ENCODE peak calls at places on chromosome 11, in nine cellular contexts. One of them, this sample, is unnamed.

GRCh38 chr11:47172740-47173139 is 3.9 kb downstream of the ARFGAP2 start:
- DNase-seq in ovary: peak; percentile 11
- DNase-seq in HFF-Myc: no peak
- DNase-seq in skeletal muscle cell: no peak
- DNase-seq in lower leg skin: no peak
- DNase-seq in fibroblast of lung: no peak
- DNase-seq in kidney: no peak
- DNase-seq in IMR-90: no peak
- DNase-seq in AG04450: no peak
- DNase-seq in this sample: no peak

GRCh38 chr11:101444164-101444563 is 139.6 kb downstream of the TRPC6 start:
- DNase-seq in ovary: no peak
- DNase-seq in HFF-Myc: no peak
- DNase-seq in skeletal muscle cell: no peak
- DNase-seq in lower leg skin: no peak
- DNase-seq in fibroblast of lung: peak; percentile 17
- DNase-seq in kidney: no peak
- DNase-seq in IMR-90: no peak
- DNase-seq in AG04450: no peak
- DNase-seq in this sample: no peak

GRCh38 chr11:72864692-72865655 is 50.8 kb downstream of the ATG16L2 start:
- DNase-seq in ovary: no peak
- DNase-seq in HFF-Myc: no peak
- DNase-seq in skeletal muscle cell: no peak
- DNase-seq in lower leg skin: no peak
- DNase-seq in fibroblast of lung: peak; percentile 46
- DNase-seq in kidney: no peak
- DNase-seq in IMR-90: peak; percentile 46
- DNase-seq in AG04450: no peak
- DNase-seq in this sample: no peak

GRCh38 chr11:2167141-2168045 is 4.2 kb downstream of the TH start:
- DNase-seq in ovary: no peak
- DNase-seq in HFF-Myc: no peak
- DNase-seq in skeletal muscle cell: no peak
- DNase-seq in lower leg skin: no peak
- DNase-seq in fibroblast of lung: no peak
- DNase-seq in kidney: no peak
- DNase-seq in IMR-90: no peak
- DNase-seq in AG04450: no peak
- DNase-seq in this sample: no peak

GRCh38 chr11:12167098-12167999 is 57.0 kb downstream of the MICAL2 start:
- DNase-seq in ovary: peak; percentile 26
- DNase-seq in HFF-Myc: peak; percentile 61
- DNase-seq in skeletal muscle cell: peak; percentile 76
- DNase-seq in lower leg skin: no peak
- DNase-seq in fibroblast of lung: peak; percentile 80
- DNase-seq in kidney: no peak
- DNase-seq in IMR-90: peak; percentile 97
- DNase-seq in AG04450: no peak
- DNase-seq in this sample: peak; percentile 66

GRCh38 chr11:102293873-102294601 is 23.2 kb upstream of the BIRC3 start:
- DNase-seq in ovary: no peak
- DNase-seq in HFF-Myc: peak; percentile 44
- DNase-seq in skeletal muscle cell: no peak
- DNase-seq in lower leg skin: no peak
- DNase-seq in fibroblast of lung: peak; percentile 69
- DNase-seq in kidney: no peak
- DNase-seq in IMR-90: peak; percentile 66
- DNase-seq in AG04450: no peak
- DNase-seq in this sample: no peak

GRCh38 chr11:113849713-113850112 is 25.7 kb downstream of the USP28 start:
- DNase-seq in ovary: no peak
- DNase-seq in HFF-Myc: no peak
- DNase-seq in skeletal muscle cell: no peak
- DNase-seq in lower leg skin: no peak
- DNase-seq in fibroblast of lung: no peak
- DNase-seq in kidney: no peak
- DNase-seq in IMR-90: no peak
- DNase-seq in AG04450: no peak
- DNase-seq in this sample: no peak

GRCh38 chr11:3189886-3190583 is 24.9 kb upstream of the OSBPL5 start:
- DNase-seq in ovary: no peak
- DNase-seq in HFF-Myc: no peak
- DNase-seq in skeletal muscle cell: no peak
- DNase-seq in lower leg skin: no peak
- DNase-seq in fibroblast of lung: no peak
- DNase-seq in kidney: no peak
- DNase-seq in IMR-90: no peak
- DNase-seq in AG04450: no peak
- DNase-seq in this sample: no peak

GRCh38 chr11:12377824-12378593 is 638 bp downstream of the PARVA start:
- DNase-seq in ovary: peak; percentile 68
- DNase-seq in HFF-Myc: peak; percentile 56
- DNase-seq in skeletal muscle cell: no peak
- DNase-seq in lower leg skin: peak; percentile 59
- DNase-seq in fibroblast of lung: peak; percentile 79
- DNase-seq in kidney: peak; percentile 89
- DNase-seq in IMR-90: peak; percentile 71
- DNase-seq in AG04450: no peak
- DNase-seq in this sample: peak; percentile 25

GRCh38 chr11:112292785-112293407 is 32.2 kb upstream of the PLET1 start:
- DNase-seq in ovary: no peak
- DNase-seq in HFF-Myc: peak; percentile 36
- DNase-seq in skeletal muscle cell: peak; percentile 87
- DNase-seq in lower leg skin: peak; percentile 72
- DNase-seq in fibroblast of lung: peak; percentile 89
- DNase-seq in kidney: no peak
- DNase-seq in IMR-90: peak; percentile 91
- DNase-seq in AG04450: peak; percentile 70
- DNase-seq in this sample: peak; percentile 80

GRCh38 chr11:112293614-112294013 is 33.0 kb upstream of the PLET1 start:
- DNase-seq in ovary: no peak
- DNase-seq in HFF-Myc: no peak
- DNase-seq in skeletal muscle cell: no peak
- DNase-seq in lower leg skin: no peak
- DNase-seq in fibroblast of lung: no peak
- DNase-seq in kidney: no peak
- DNase-seq in IMR-90: no peak
- DNase-seq in AG04450: no peak
- DNase-seq in this sample: no peak

GRCh38 chr11:112290462-112290894 is 29.8 kb upstream of the PLET1 start:
- DNase-seq in ovary: no peak
- DNase-seq in HFF-Myc: no peak
- DNase-seq in skeletal muscle cell: no peak
- DNase-seq in lower leg skin: no peak
- DNase-seq in fibroblast of lung: peak; percentile 6
- DNase-seq in kidney: no peak
- DNase-seq in IMR-90: no peak
- DNase-seq in AG04450: no peak
- DNase-seq in this sample: no peak

GRCh38 chr11:112291191-112291590 is 30.5 kb upstream of the PLET1 start:
- DNase-seq in ovary: no peak
- DNase-seq in HFF-Myc: no peak
- DNase-seq in skeletal muscle cell: no peak
- DNase-seq in lower leg skin: no peak
- DNase-seq in fibroblast of lung: no peak
- DNase-seq in kidney: no peak
- DNase-seq in IMR-90: no peak
- DNase-seq in AG04450: no peak
- DNase-seq in this sample: no peak

GRCh38 chr11:112292188-112292587 is 31.5 kb upstream of the PLET1 start:
- DNase-seq in ovary: no peak
- DNase-seq in HFF-Myc: no peak
- DNase-seq in skeletal muscle cell: no peak
- DNase-seq in lower leg skin: no peak
- DNase-seq in fibroblast of lung: no peak
- DNase-seq in kidney: no peak
- DNase-seq in IMR-90: no peak
- DNase-seq in AG04450: no peak
- DNase-seq in this sample: no peak
- H3K4me3 ChIP-seq in ovary: no peak overlapping the region
- H3K4me3 ChIP-seq in HFF-Myc: no peak overlapping the region
- H3K4me3 ChIP-seq in skeletal muscle cell: no peak overlapping the region
- H3K4me3 ChIP-seq in lower leg skin: no peak overlapping the region
- H3K4me3 ChIP-seq in fibroblast of lung: no peak overlapping the region
- H3K4me3 ChIP-seq in kidney: no peak overlapping the region
- H3K4me3 ChIP-seq in IMR-90: no peak overlapping the region
- H3K4me3 ChIP-seq in AG04450: no peak overlapping the region
- H3K4me3 ChIP-seq in this sample: no peak overlapping the region

GRCh38 chr11:8867856-8868705 is 42.9 kb upstream of the AKIP1 start:
- DNase-seq in ovary: no peak
- DNase-seq in HFF-Myc: no peak
- DNase-seq in skeletal muscle cell: peak; percentile 58
- DNase-seq in lower leg skin: no peak
- DNase-seq in fibroblast of lung: peak; percentile 67
- DNase-seq in kidney: no peak
- DNase-seq in IMR-90: peak; percentile 63
- DNase-seq in AG04450: no peak
- DNase-seq in this sample: no peak
- H3K4me3 ChIP-seq in ovary: no peak overlapping the region
- H3K4me3 ChIP-seq in HFF-Myc: peak overlapping the region; percentile 71
- H3K4me3 ChIP-seq in skeletal muscle cell: no peak overlapping the region
- H3K4me3 ChIP-seq in lower leg skin: no peak overlapping the region
- H3K4me3 ChIP-seq in fibroblast of lung: no peak overlapping the region
- H3K4me3 ChIP-seq in kidney: no peak overlapping the region
- H3K4me3 ChIP-seq in IMR-90: no peak overlapping the region
- H3K4me3 ChIP-seq in AG04450: peak overlapping the region; percentile 11
- H3K4me3 ChIP-seq in this sample: no peak overlapping the region

DNA sequence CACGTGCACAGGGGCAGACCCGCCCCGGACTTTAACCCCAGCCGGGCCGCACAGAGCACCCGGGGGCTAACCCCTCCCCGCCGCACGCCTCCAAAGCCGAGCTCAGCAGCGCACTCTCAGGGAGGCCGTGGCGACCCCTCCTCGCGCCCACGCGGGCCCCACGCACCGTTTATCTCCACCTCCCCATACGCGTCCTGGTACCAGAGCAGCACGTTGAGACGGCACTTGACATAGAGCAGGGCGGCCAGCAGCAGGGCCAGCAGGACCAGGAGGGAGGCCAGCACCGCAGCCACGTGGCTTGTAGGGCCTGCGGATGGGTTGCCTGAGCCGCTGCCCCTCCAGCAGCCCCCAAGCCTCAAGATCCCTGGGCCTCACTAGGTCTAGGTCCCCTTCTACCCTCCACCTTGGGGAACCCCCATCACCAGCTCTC is 7.1 kb downstream of the SIGIRR start:
- DNase-seq in ovary: no peak
- DNase-seq in HFF-Myc: no peak
- DNase-seq in skeletal muscle cell: no peak
- DNase-seq in lower leg skin: no peak
- DNase-seq in fibroblast of lung: no peak
- DNase-seq in kidney: no peak
- DNase-seq in IMR-90: no peak
- DNase-seq in AG04450: no peak
- DNase-seq in this sample: no peak
- H3K4me3 ChIP-seq in ovary: no peak overlapping the region
- H3K4me3 ChIP-seq in HFF-Myc: no peak overlapping the region
- H3K4me3 ChIP-seq in skeletal muscle cell: no peak overlapping the region
- H3K4me3 ChIP-seq in lower leg skin: no peak overlapping the region
- H3K4me3 ChIP-seq in fibroblast of lung: no peak overlapping the region
- H3K4me3 ChIP-seq in kidney: no peak overlapping the region
- H3K4me3 ChIP-seq in IMR-90: no peak overlapping the region
- H3K4me3 ChIP-seq in AG04450: no peak overlapping the region
- H3K4me3 ChIP-seq in this sample: no peak overlapping the region

DNA sequence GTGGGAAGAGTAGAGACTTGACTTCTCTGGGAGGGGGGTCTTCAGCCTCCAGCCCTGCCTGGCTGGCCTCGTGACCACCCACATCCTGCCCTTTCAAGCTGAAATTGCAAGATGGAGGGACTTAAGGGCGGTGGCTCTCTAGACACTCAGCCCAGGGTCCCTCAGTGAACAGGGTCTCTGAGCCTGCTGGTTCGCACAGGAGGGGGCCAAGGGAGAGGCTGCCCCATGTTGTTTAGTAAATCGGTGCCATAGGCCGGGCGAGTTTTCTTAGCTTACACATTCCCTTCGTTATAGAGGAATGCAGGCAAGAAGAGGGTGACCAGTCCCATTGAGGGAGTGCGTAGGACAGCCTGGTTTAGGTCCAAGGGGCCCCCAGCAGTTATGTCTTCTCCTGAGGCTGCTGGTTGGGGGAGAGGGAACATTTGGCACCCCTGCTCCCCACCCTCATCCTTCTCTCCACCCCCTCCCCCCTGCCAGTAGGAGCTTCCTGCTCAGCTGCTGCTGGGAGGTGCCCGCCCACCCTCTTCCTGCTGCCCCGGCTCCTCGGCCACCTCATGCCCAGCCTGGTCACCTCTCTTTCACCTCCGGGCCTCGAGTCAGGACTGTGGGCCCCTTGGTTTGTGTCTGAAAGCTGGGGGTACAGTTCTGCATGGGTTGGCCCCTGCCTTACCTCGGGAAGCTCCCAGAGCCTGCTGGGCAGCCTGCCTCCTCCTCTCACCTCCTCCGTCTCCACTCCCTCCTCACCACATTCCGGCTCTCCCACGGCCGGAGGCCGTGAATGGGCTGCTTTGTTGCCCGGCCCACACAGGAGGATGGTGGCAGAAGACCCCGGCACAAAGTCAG is 3.9 kb downstream of the FRMD8 start:
- DNase-seq in ovary: no peak
- DNase-seq in HFF-Myc: no peak
- DNase-seq in skeletal muscle cell: no peak
- DNase-seq in lower leg skin: no peak
- DNase-seq in fibroblast of lung: no peak
- DNase-seq in kidney: peak; percentile 80
- DNase-seq in IMR-90: no peak
- DNase-seq in AG04450: no peak
- DNase-seq in this sample: no peak
- H3K4me3 ChIP-seq in ovary: peak overlapping the region; percentile 10
- H3K4me3 ChIP-seq in HFF-Myc: peak overlapping the region; percentile 28
- H3K4me3 ChIP-seq in skeletal muscle cell: peak overlapping the region; percentile 15
- H3K4me3 ChIP-seq in lower leg skin: no peak overlapping the region
- H3K4me3 ChIP-seq in fibroblast of lung: peak overlapping the region; percentile 17
- H3K4me3 ChIP-seq in kidney: peak overlapping the region; percentile 43
- H3K4me3 ChIP-seq in IMR-90: no peak overlapping the region
- H3K4me3 ChIP-seq in AG04450: peak overlapping the region; percentile 38
- H3K4me3 ChIP-seq in this sample: no peak overlapping the region

This sample was measured in epithelial cell of proximal tubule.